ENCODE peak calls at places on chromosomes 11 and 22, in ten cellular contexts. I is psoas muscle; P is CD8-positive, alpha-beta T cell; E is mesenchymal stem cell; L is mucosa of descending colon; F is fibroblast of lung; O is body of pancreas; J is cardiac muscle cell; Q is CD8-positive, alpha-beta memory T cell; M is sigmoid colon. T is an unnamed sample.
A peak's percentile ranks its signal among the peaks of the same experiment; 100 is the strongest.

GRCh38 chr22:23083315-23084021 is 13.1 kb downstream of the GNAZ start:
- DNase-seq in I (no peak), P (no peak), E (no peak), L (no peak), F (no peak), O (no peak), J (no peak), Q (no peak), M (no peak), T (no peak)

GRCh38 chr11:106463796-106464201 is 386.3 kb downstream of the AASDHPPT start:
- DNase-seq in I (no peak), P (no peak), E (peak; percentile 75), L (no peak), F (peak; percentile 72), O (no peak), J (no peak), Q (no peak), M (no peak), T (no peak)

GRCh38 chr11:18692941-18693760 is 5.4 kb upstream of the TMEM86A start:
- DNase-seq in I (no peak), P (no peak), E (no peak), L (no peak), F (no peak), O (no peak), J (no peak), Q (no peak), M (no peak), T (no peak)

GRCh38 chr22:38402204-38402603 is 52.8 kb downstream of the KCNJ4 start:
- DNase-seq in I (no peak), P (no peak), E (no peak), L (no peak), F (no peak), O (no peak), J (no peak), Q (no peak), M (no peak), T (no peak)

GRCh38 chr11:73968356-73968966 is 14.2 kb downstream of the UCP2 start:
- DNase-seq in I (peak; percentile 19), P (no peak), E (no peak), L (peak; percentile 7), F (no peak), O (no peak), J (no peak), Q (no peak), M (no peak), T (no peak)

GRCh38 chr11:70952171-70952570 is 300.2 kb downstream of the SHANK2 start:
- DNase-seq in I (peak; percentile 30), P (no peak), E (no peak), L (no peak), F (no peak), O (no peak), J (no peak), Q (no peak), M (no peak), T (no peak)

GRCh38 chr22:49370841-49371301 is 456.8 kb downstream of the BRD1 start:
- DNase-seq in I (no peak), P (no peak), E (no peak), L (peak; percentile 7), F (no peak), O (no peak), J (no peak), Q (no peak), M (no peak), T (no peak)

GRCh38 chr11:78684377-78684776 is 109.7 kb upstream of the NARS2 start:
- DNase-seq in I (no peak), P (no peak), E (peak; percentile 15), L (no peak), F (peak; percentile 15), O (no peak), J (peak; percentile 32), Q (no peak), M (no peak), T (no peak)

GRCh38 chr11:976431-977160 is 50.9 kb downstream of the AP2A2 start:
- DNase-seq in I (peak; percentile 72), P (no peak), E (no peak), L (no peak), F (peak; percentile 47), O (no peak), J (no peak), Q (no peak), M (no peak), T (no peak)

GRCh38 chr11:978073-978720 is 52.5 kb downstream of the AP2A2 start:
- DNase-seq in I (no peak), P (no peak), E (no peak), L (no peak), F (no peak), O (no peak), J (no peak), Q (no peak), M (no peak), T (no peak)

GRCh38 chr11:978781-979180 is 53.1 kb downstream of the AP2A2 start:
- DNase-seq in I (no peak), P (no peak), E (no peak), L (no peak), F (no peak), O (no peak), J (no peak), Q (no peak), M (no peak), T (no peak)

GRCh38 chr11:973237-973636 is 47.6 kb downstream of the AP2A2 start:
- DNase-seq in I (no peak), P (no peak), E (no peak), L (no peak), F (no peak), O (no peak), J (no peak), Q (no peak), M (no peak), T (no peak)

DNA sequence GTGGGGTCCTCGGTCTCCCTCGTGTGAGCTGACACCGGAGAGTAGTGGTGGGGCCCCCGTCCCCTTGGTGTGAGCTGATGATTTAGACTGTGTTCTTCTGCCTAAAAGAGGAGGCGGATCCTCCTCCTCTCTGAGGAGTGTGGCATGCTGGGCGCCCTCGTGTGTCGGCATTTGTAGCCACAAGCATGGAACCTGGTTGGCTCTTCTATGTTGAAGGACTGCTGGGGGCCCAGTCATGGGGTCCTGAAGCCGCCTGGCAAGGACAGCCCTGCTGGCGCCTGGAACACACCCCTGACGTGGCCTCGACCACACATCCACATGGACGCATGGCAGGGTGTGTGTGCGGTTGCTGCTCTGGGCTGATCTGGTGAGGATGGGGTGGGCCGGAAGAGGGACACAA is 50.2 kb downstream of the AP2A2 start:
- DNase-seq in I (no peak), P (no peak), E (peak; percentile 36), L (no peak), F (peak; percentile 57), O (no peak), J (peak; percentile 67), Q (no peak), M (no peak), T (no peak)
- H3K36me3 ChIP-seq in I (no peaks in the 10 kb centered on the region), P (peaks cover 22% of the 10 kb centered on the region), E (peaks cover 84% of the 10 kb centered on the region), L (peaks cover 3% of the 10 kb centered on the region), F (peaks cover 25% of the 10 kb centered on the region), O (no peaks in the 10 kb centered on the region), J (peaks cover 11% of the 10 kb centered on the region), Q (peaks cover 16% of the 10 kb centered on the region), M (peaks cover 48% of the 10 kb centered on the region), T (peaks cover 3% of the 10 kb centered on the region)

DNA sequence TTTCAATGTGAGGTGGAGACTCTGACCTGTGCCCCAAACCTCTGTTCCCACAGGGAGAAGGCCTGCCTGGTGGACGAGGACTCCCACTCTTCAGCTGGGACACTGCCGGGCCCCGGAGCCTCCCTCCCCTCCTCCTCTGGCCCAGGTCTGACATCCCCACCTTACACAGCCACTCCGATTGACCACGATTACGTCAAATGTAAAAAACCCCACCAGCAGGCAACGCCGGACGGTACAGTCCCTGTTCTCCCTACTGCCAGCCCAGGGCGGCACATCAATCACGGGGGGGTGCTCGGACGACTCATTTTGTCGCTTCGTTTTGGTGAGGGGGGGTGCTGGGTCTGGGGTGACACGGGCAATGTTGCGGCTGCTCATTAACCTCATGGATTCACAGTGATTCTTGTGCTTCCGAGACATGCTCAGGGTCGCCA is 83.3 kb upstream of the SUSD2 start:
- DNase-seq in I (no peak), P (no peak), E (no peak), L (no peak), F (no peak), O (no peak), J (no peak), Q (no peak), M (peak; percentile 48), T (no peak)
- H3K36me3 ChIP-seq in I (no peaks in the 10 kb centered on the region), P (peaks cover 46% of the 10 kb centered on the region), E (peaks cover 73% of the 10 kb centered on the region), L (no peaks in the 10 kb centered on the region), F (peaks cover 15% of the 10 kb centered on the region), O (no peaks in the 10 kb centered on the region), J (peaks cover 4% of the 10 kb centered on the region), Q (peaks cover 38% of the 10 kb centered on the region), M (peaks cover 34% of the 10 kb centered on the region), T (no peaks in the 10 kb centered on the region)

GRCh38 chr11:121476379-121477032 is 23.7 kb upstream of the SORL1-AS1 start:
- DNase-seq in I (no peak), P (no peak), E (no peak), L (no peak), F (no peak), O (no peak), J (no peak), Q (no peak), M (no peak), T (peak; percentile 42)

GRCh38 chr11:121478226-121478894 is 25.6 kb upstream of the SORL1-AS1 start:
- DNase-seq in I (no peak), P (no peak), E (no peak), L (no peak), F (no peak), O (peak; percentile 55), J (no peak), Q (no peak), M (no peak), T (no peak)

GRCh38 chr11:121479355-121479754 is 26.6 kb upstream of the SORL1-AS1 start:
- DNase-seq in I (no peak), P (no peak), E (no peak), L (no peak), F (no peak), O (no peak), J (peak; percentile 72), Q (no peak), M (no peak), T (no peak)

GRCh38 chr11:121479839-121480238 is 27.1 kb upstream of the SORL1-AS1 start:
- DNase-seq in I (no peak), P (no peak), E (no peak), L (no peak), F (no peak), O (no peak), J (peak; percentile 24), Q (no peak), M (no peak), T (no peak)

DNA sequence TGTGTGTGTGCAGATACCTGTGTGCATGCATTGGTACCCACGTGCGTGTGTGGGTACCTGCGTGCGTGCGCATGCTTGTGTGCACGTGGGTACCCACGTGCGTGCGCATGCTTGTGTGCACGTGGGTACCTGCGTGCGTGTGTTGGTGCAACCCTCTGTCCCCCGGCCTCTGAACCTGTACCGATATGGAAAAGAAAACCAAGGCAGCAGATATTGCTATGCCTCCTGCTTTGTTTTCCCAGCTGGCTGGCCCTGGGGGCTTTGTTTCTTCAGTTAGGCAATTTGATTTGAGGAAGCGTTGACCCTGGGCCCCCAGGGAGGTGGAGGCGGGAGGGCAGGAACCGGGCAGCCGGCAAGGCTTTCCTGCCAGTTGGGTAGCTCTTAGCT is 26.1 kb upstream of the SORL1-AS1 start:
- DNase-seq in I (no peak), P (no peak), E (no peak), L (no peak), F (no peak), O (no peak), J (no peak), Q (no peak), M (no peak), T (no peak)
- H3K36me3 ChIP-seq in I (no peaks in the 10 kb centered on the region), P (peaks cover 30% of the 10 kb centered on the region), E (peaks cover 4% of the 10 kb centered on the region), L (no peaks in the 10 kb centered on the region), F (no peaks in the 10 kb centered on the region), O (no peaks in the 10 kb centered on the region), J (no peaks in the 10 kb centered on the region), Q (peaks cover 37% of the 10 kb centered on the region), M (no peaks in the 10 kb centered on the region), T (no peaks in the 10 kb centered on the region)

DNA sequence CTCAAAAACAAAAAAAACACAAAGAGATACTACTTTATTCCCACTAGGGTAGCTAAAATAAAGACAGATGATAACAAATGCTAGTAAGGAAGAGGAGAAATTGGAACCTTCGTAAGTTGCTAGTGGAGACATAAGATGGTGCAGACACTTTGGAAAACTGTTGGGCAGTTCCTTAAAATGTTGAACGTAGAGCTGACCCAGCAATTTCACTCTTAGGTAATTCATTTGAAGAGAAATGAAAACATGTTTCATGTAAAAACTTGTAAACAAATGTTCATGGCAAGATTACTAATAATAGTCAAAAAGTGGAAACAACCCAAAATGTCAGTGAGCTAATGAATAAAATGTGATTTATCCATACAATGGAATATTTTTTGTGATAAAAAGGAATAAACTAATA is 29.2 kb upstream of the ACAT1 start:
- DNase-seq in I (no peak), P (no peak), E (no peak), L (no peak), F (no peak), O (no peak), J (no peak), Q (no peak), M (no peak), T (no peak)
- H3K36me3 ChIP-seq in I (peaks cover 2% of the 10 kb centered on the region), P (peaks cover 10% of the 10 kb centered on the region), E (peaks cover 10% of the 10 kb centered on the region), L (no peaks in the 10 kb centered on the region), F (no peaks in the 10 kb centered on the region), O (peaks cover 14% of the 10 kb centered on the region), J (peaks cover 31% of the 10 kb centered on the region), Q (peaks cover 9% of the 10 kb centered on the region), M (peaks cover 20% of the 10 kb centered on the region), T (no peaks in the 10 kb centered on the region)

T was measured in small intestine.